ENCODE peak calls at places on chromosomes 4 and X, in eight cellular contexts. D is hypothalamus, Y is LoVo, G is cortex of kidney, U is iPS-NIHi11, W is T-helper 1 cell, I is AG20443, N is BE2C. P is an unnamed sample.

GRCh38 chrX:43679778-43680177 is 23.7 kb downstream of the MAOA start:
- DNase-seq in N (no peak), Y (no peak), G (no peak), D (no peak), U (no peak), I (no peak), W (no peak), P (no peak)

GRCh38 chr4:89249716-89250361 is 57.8 kb downstream of the GPRIN3 start:
- DNase-seq in I (no peak), U (no peak), G (no peak), N (no peak), D (no peak), W (no peak), Y (no peak), P (no peak)

GRCh38 chr4:6906046-6906445 is 3.6 kb upstream of the TBC1D14 start:
- DNase-seq in N (no peak), Y (no peak), G (no peak), W (no peak), D (no peak), I (no peak), U (no peak), P (no peak)

GRCh38 chr4:173177232-173177631 is 8.6 kb downstream of the GALNT7 start:
- DNase-seq in G (no peak), I (no peak), D (no peak), W (no peak), Y (no peak), U (peak; percentile 46), N (no peak), P (no peak)

GRCh38 chrX:8721536-8721935 is 10.4 kb downstream of the ANOS1 start:
- DNase-seq in I (no peak), U (no peak), W (no peak), Y (no peak), D (no peak), G (no peak), N (no peak), P (no peak)

GRCh38 chr4:88335092-88335665 is 43.5 kb upstream of the HERC6 start:
- DNase-seq in D (no peak), I (peak; percentile 20), W (no peak), G (no peak), Y (no peak), N (no peak), U (no peak), P (no peak)

GRCh38 chr4:86837651-86838050 is 11.5 kb downstream of the SLC10A6 start:
- DNase-seq in Y (no peak), G (no peak), I (no peak), N (no peak), D (no peak), U (no peak), W (no peak), P (no peak)

GRCh38 chr4:124202106-124202505 is 510.4 kb downstream of the ANKRD50 start:
- DNase-seq in W (no peak), D (no peak), I (peak; percentile 38), Y (no peak), N (no peak), G (no peak), U (no peak), P (no peak)

GRCh38 chr4:1683371-1683902 is 676 bp downstream of the FAM53A start:
- DNase-seq in I (peak; percentile 66), Y (no peak), N (no peak), D (peak; percentile 26), U (no peak), W (no peak), G (no peak), P (no peak)

GRCh38 chr4:16916719-16917337 is 18.4 kb upstream of the LDB2 start:
- DNase-seq in G (no peak), N (peak; percentile 79), I (peak; percentile 23), Y (peak; percentile 61), W (peak; percentile 38), U (peak; percentile 68), D (no peak), P (peak; percentile 78)

GRCh38 chrX:109684136-109684535 is 48.9 kb downstream of the ACSL4 start:
- DNase-seq in D (no peak), I (peak; percentile 4), G (no peak), N (no peak), U (no peak), W (no peak), Y (no peak), P (no peak)

GRCh38 chr4:157763490-157763889 is 409.3 kb downstream of the GASK1B start:
- DNase-seq in W (no peak), Y (no peak), U (no peak), D (no peak), I (no peak), G (no peak), N (no peak), P (no peak)

GRCh38 chrX:72306851-72307645 is 1.3 kb upstream of the CITED1 start:
- DNase-seq in I (peak; percentile 59), D (peak; percentile 28), Y (peak; percentile 47), W (no peak), U (peak; percentile 55), N (peak; percentile 74), G (peak; percentile 4), P (peak; percentile 49)

GRCh38 chr4:69727924-69728323 is 32.5 kb downstream of the SULT1B1 start:
- DNase-seq in D (no peak), I (no peak), G (no peak), N (no peak), Y (no peak), U (no peak), W (no peak), P (no peak)

GRCh38 chr4:3689006-3689405 is 77.2 kb upstream of the ADRA2C start:
- DNase-seq in G (no peak), U (no peak), D (no peak), N (peak; percentile 2), I (no peak), Y (no peak), W (no peak), P (no peak)

GRCh38 chrX:123425904-123426303 is 241.8 kb downstream of the GRIA3 start:
- DNase-seq in Y (no peak), W (no peak), I (peak; percentile 23), G (no peak), D (peak; percentile 0), U (no peak), N (no peak), P (no peak)

GRCh38 chr4:166941629-166942028 is 292.7 kb downstream of the SPOCK3 start:
- DNase-seq in I (no peak), G (no peak), U (no peak), Y (no peak), D (no peak), W (no peak), N (no peak), P (no peak)

GRCh38 chr4:185730849-185731608 is 81.0 kb downstream of the SORBS2 start:
- DNase-seq in G (no peak), Y (no peak), W (no peak), D (no peak), I (peak; percentile 50), N (no peak), U (no peak), P (no peak)

GRCh38 chrX:13808865-13809264 is 8.0 kb downstream of the GPM6B start:
- DNase-seq in Y (no peak), U (no peak), W (no peak), G (no peak), N (no peak), I (no peak), D (no peak), P (no peak)

GRCh38 chr4:124631760-124632159 is 80.8 kb downstream of the ANKRD50 start:
- DNase-seq in Y (peak; percentile 87), N (peak; percentile 46), D (no peak), G (no peak), U (peak; percentile 35), W (no peak), I (peak; percentile 76), P (no peak)

GRCh38 chrX:13469963-13470679 is 99.3 kb upstream of the EGFL6 start:
- DNase-seq in N (no peak), W (no peak), U (no peak), G (no peak), D (no peak), I (peak; percentile 24), Y (peak; percentile 5), P (no peak)

GRCh38 chr4:568962-569361 is 7.1 kb downstream of the TMEM271 start:
- DNase-seq in Y (no peak), W (no peak), G (no peak), U (no peak), D (no peak), I (no peak), N (no peak), P (no peak)

GRCh38 chr4:177441061-177441802 is 1.0 kb downstream of the AGA start:
- DNase-seq in U (peak; percentile 15), Y (peak; percentile 37), W (no peak), N (peak; percentile 15), D (peak; percentile 40), G (no peak), I (no peak), P (peak; percentile 4)

GRCh38 chrX:22481436-22481835 is 208.7 kb downstream of the CBLL2 start:
- DNase-seq in U (no peak), W (no peak), Y (no peak), N (no peak), G (no peak), D (no peak), I (no peak), P (no peak)

GRCh38 chr4:119189638-119190037 is 22.9 kb upstream of the USP53 start:
- DNase-seq in Y (no peak), N (no peak), W (no peak), I (peak; percentile 33), U (no peak), G (no peak), D (no peak), P (no peak)

GRCh38 chr4:1288786-1289185 is 905 bp upstream of the MAEA start:
- DNase-seq in Y (no peak), G (no peak), U (no peak), N (no peak), D (no peak), I (no peak), W (no peak), P (no peak)

GRCh38 chr4:179867300-179867878 is 2375.8 kb upstream of the TENM3 start:
- DNase-seq in U (peak; percentile 75), I (peak; percentile 13), G (no peak), N (peak; percentile 83), D (peak; percentile 6), W (no peak), Y (peak; percentile 36), P (no peak)

P was measured in CD8-positive, alpha-beta memory T cell.